ENCODE peak calls at places on chromosomes 12 and 14, in ten cellular contexts. A, X, L, G, H, C, I, B, S and D are unnamed samples.

GRCh38 chr12:96237465-96238077 is 43.4 kb downstream of the ELK3 start:
- DNase-seq in A (no peak), X (peak), L (no peak), G (peak), H (peak), C (peak), I (peak), B (peak), S (peak), D (no peak)

GRCh38 chr12:110046451-110047187 is 1.7 kb downstream of the C12orf76 start:
- DNase-seq in A (no peak), X (no peak), L (no peak), G (no peak), H (no peak), C (no peak), I (no peak), B (peak), S (no peak), D (no peak)

GRCh38 chr14:65824285-65824977 is 411.9 kb downstream of the FUT8 start:
- DNase-seq in A (peak), X (no peak), L (peak), G (peak), H (peak), C (peak), I (no peak), B (peak), S (peak), D (peak)

GRCh38 chr14:77988966-77989365 is 181.2 kb upstream of the NRXN3 start:
- DNase-seq in A (no peak), X (no peak), L (no peak), G (no peak), H (peak), C (no peak), I (peak), B (peak), S (peak), D (no peak)

GRCh38 chr12:95674631-95675030 is 115.9 kb downstream of the NTN4 start:
- DNase-seq in A (no peak), X (no peak), L (no peak), G (no peak), H (no peak), C (peak), I (no peak), B (peak), S (no peak), D (no peak)

GRCh38 chr14:84453541-84453940 is 1076.4 kb upstream of the FLRT2 start:
- DNase-seq in A (no peak), X (no peak), L (no peak), G (no peak), H (no peak), C (no peak), I (no peak), B (peak), S (no peak), D (no peak)

GRCh38 chr14:95635051-95635450 is 51.2 kb upstream of the TCL1B start:
- DNase-seq in A (no peak), X (no peak), L (no peak), G (no peak), H (no peak), C (no peak), I (no peak), B (no peak), S (no peak), D (no peak)

GRCh38 chr12:74227846-74228545 is 309.6 kb upstream of the ATXN7L3B start:
- DNase-seq in A (no peak), X (no peak), L (no peak), G (no peak), H (no peak), C (no peak), I (no peak), B (no peak), S (no peak), D (no peak)

GRCh38 chr12:54411398-54412241 is 7.4 kb downstream of the ITGA5 start:
- DNase-seq in A (no peak), X (peak), L (peak), G (peak), H (peak), C (no peak), I (peak), B (peak), S (peak), D (peak)

GRCh38 chr14:101254805-101255764 is 306.2 kb upstream of the DIO3 start:
- DNase-seq in A (no peak), X (peak), L (no peak), G (no peak), H (no peak), C (no peak), I (no peak), B (peak), S (no peak), D (no peak)

GRCh38 chr12:31008961-31009840 is 64.5 kb upstream of the DDX11 start:
- DNase-seq in A (no peak), X (no peak), L (no peak), G (no peak), H (no peak), C (no peak), I (no peak), B (no peak), S (peak), D (no peak)

GRCh38 chr14:74619672-74620131 is 7.7 kb upstream of the LTBP2 start:
- DNase-seq in A (peak), X (peak), L (peak), G (no peak), H (peak), C (peak), I (peak), B (peak), S (peak), D (no peak)

GRCh38 chr12:132441871-132442863 is 47.8 kb upstream of the FBRSL1 start:
- DNase-seq in A (no peak), X (no peak), L (no peak), G (no peak), H (no peak), C (peak), I (no peak), B (no peak), S (no peak), D (no peak)

GRCh38 chr12:128267246-128267622 is 264 bp downstream of the TMEM132C start:
- DNase-seq in A (no peak), X (no peak), L (no peak), G (no peak), H (no peak), C (no peak), I (no peak), B (no peak), S (no peak), D (no peak)

GRCh38 chr12:128266559-128267245 is at the start of gene TMEM132C:
- DNase-seq in A (no peak), X (no peak), L (no peak), G (no peak), H (no peak), C (no peak), I (no peak), B (no peak), S (no peak), D (no peak)

GRCh38 chr12:128269108-128269713 is 2.2 kb downstream of the TMEM132C start:
- DNase-seq in A (no peak), X (no peak), L (no peak), G (no peak), H (no peak), C (no peak), I (no peak), B (no peak), S (no peak), D (no peak)

GRCh38 chr12:128268348-128268725 is 1.4 kb downstream of the TMEM132C start:
- DNase-seq in A (no peak), X (no peak), L (no peak), G (no peak), H (no peak), C (no peak), I (no peak), B (no peak), S (no peak), D (no peak)

GRCh38 chr12:128267651-128268347 is 829 bp downstream of the TMEM132C start:
- DNase-seq in A (no peak), X (no peak), L (no peak), G (no peak), H (no peak), C (no peak), I (no peak), B (no peak), S (no peak), D (no peak)
- H3K4me3 ChIP-seq in A (no peak), X (no peak), L (no peak), G (no peak), H (no peak), C (no peak), I (peak), B (no peak), S (no peak), D (no peak)

GRCh38 chr12:121893901-121894540 is 5.4 kb downstream of the PSMD9 start:
- DNase-seq in A (peak), X (no peak), L (no peak), G (no peak), H (peak), C (peak), I (no peak), B (peak), S (no peak), D (no peak)
- H3K4me3 ChIP-seq in A (no peak), X (no peak), L (no peak), G (no peak), H (no peak), C (no peak), I (no peak), B (no peak), S (no peak), D (peak)

GRCh38 chr12:5044420-5045295 is 979 bp downstream of the KCNA5 start:
- DNase-seq in A (no peak), X (no peak), L (no peak), G (no peak), H (no peak), C (no peak), I (no peak), B (no peak), S (no peak), D (no peak)
- H3K4me3 ChIP-seq in A (no peak), X (peak), L (no peak), G (no peak), H (no peak), C (no peak), I (peak), B (no peak), S (peak), D (no peak)

GRCh38 chr14:64706552-64707193 is 2.4 kb downstream of the PLEKHG3 start:
- DNase-seq in A (no peak), X (peak), L (no peak), G (no peak), H (no peak), C (peak), I (no peak), B (no peak), S (peak), D (no peak)

GRCh38 chr14:64707661-64708060 is 3.4 kb downstream of the PLEKHG3 start:
- DNase-seq in A (peak), X (peak), L (no peak), G (no peak), H (peak), C (peak), I (no peak), B (peak), S (peak), D (peak)

GRCh38 chr14:64708148-64709004 is 4.2 kb downstream of the PLEKHG3 start:
- DNase-seq in A (peak), X (peak), L (no peak), G (no peak), H (peak), C (peak), I (no peak), B (peak), S (peak), D (peak)

GRCh38 chr14:64711039-64711438 is 6.8 kb downstream of the PLEKHG3 start:
- DNase-seq in A (no peak), X (no peak), L (no peak), G (no peak), H (no peak), C (no peak), I (peak), B (no peak), S (peak), D (no peak)

GRCh38 chr14:64709126-64709525 is 4.9 kb downstream of the PLEKHG3 start:
- DNase-seq in A (no peak), X (peak), L (no peak), G (no peak), H (no peak), C (no peak), I (no peak), B (no peak), S (peak), D (no peak)
- H3K4me3 ChIP-seq in A (no peak), X (no peak), L (no peak), G (peak), H (no peak), C (no peak), I (no peak), B (no peak), S (peak), D (peak)

DNA sequence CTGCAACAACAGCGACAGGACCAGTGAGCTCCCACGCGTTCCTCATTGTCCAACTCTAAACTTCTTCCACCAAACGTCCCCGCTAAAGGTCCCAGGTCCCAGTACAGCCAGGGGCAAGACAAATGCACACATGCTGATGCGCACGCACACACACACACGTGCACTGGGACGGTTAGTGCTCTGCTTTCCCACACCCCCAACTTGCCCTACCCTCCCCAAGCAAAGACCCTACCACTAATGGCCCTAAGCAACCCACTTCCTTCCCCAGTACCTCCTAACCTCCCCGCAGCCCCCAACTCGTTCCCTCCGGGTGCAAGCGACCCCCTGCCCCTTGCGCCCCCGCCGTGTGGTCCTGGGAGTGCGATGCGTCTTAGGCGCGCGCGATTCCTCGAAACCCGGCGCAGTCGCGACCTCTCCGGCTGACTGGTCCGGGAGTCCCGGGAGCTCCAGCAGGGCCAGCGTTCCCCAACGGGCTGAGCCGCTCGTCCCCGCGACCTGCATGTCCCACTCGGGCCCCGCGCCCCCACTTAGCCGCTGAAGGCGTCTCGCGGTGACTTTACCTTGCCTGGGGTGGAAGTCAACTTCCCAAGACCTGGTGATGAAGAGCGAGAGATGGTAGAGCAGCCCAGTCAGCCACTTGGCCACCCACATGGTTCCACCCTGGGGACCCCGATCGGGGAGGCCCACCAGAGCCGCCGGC is 582 bp downstream of the ADAMTS20 start:
- DNase-seq in A (no peak), X (peak), L (no peak), G (no peak), H (no peak), C (no peak), I (no peak), B (no peak), S (no peak), D (no peak)
- H3K4me3 ChIP-seq in A (no peak), X (no peak), L (no peak), G (no peak), H (no peak), C (no peak), I (peak), B (no peak), S (no peak), D (no peak)

GRCh38 chr14:81473456-81474155 is 60.0 kb downstream of the SEL1L start:
- DNase-seq in A (no peak), X (no peak), L (no peak), G (no peak), H (no peak), C (no peak), I (no peak), B (no peak), S (no peak), D (no peak)

GRCh38 chr14:81474156-81474492 is 59.5 kb downstream of the SEL1L start:
- DNase-seq in A (no peak), X (no peak), L (no peak), G (no peak), H (no peak), C (no peak), I (no peak), B (no peak), S (no peak), D (no peak)

GRCh38 chr14:81478446-81478845 is 55.2 kb downstream of the SEL1L start:
- DNase-seq in A (no peak), X (no peak), L (no peak), G (no peak), H (no peak), C (no peak), I (no peak), B (peak), S (no peak), D (no peak)

GRCh38 chr14:81474685-81475324 is 58.8 kb downstream of the SEL1L start:
- DNase-seq in A (no peak), X (no peak), L (no peak), G (no peak), H (no peak), C (no peak), I (no peak), B (no peak), S (no peak), D (no peak)

GRCh38 chr14:81476816-81477215 is 56.8 kb downstream of the SEL1L start:
- DNase-seq in A (no peak), X (no peak), L (no peak), G (no peak), H (no peak), C (no peak), I (no peak), B (no peak), S (no peak), D (no peak)
- H3K4me3 ChIP-seq in A (no peak), X (no peak), L (no peak), G (no peak), H (no peak), C (no peak), I (no peak), B (no peak), S (no peak), D (no peak)

DNA sequence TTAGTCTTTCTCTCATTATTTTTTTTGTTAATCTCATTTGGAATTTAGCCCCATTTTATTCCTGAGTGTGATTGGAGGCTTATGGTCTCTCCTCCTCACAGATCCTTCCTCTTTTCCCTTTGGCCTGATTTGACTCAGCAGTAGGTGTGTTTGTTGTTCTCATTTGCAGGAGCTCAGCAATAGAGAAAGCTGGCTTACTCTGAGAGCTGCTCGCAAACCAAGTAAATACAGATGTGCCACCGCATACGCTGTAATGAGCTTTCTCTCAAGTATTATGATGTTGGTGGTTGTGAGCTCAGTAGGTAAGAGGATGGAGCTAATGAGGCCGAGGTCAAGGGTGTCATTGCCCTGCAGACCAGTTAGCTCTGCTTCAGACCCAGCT is 206.5 kb downstream of the ETV6 start:
- DNase-seq in A (no peak), X (no peak), L (no peak), G (no peak), H (no peak), C (no peak), I (no peak), B (no peak), S (no peak), D (no peak)
- H3K4me3 ChIP-seq in A (no peak), X (no peak), L (no peak), G (no peak), H (no peak), C (no peak), I (no peak), B (no peak), S (no peak), D (no peak)